ENCODE peak calls at places on chromosomes 6 and 20, in six cellular contexts. L, G, A, X, W and V are unnamed samples.

GRCh38 chr6:169337881-169338445 is 84.3 kb upstream of the THBS2 start:
- DNase-seq in A (peak), L (no peak), X (no peak), G (no peak), W (no peak), V (no peak)

GRCh38 chr20:49835031-49835430 is 22.4 kb downstream of the SLC9A8 start:
- DNase-seq in X (no peak), G (no peak), W (no peak), A (no peak), L (peak), V (no peak)

GRCh38 chr6:154703094-154703493 is 30.1 kb upstream of the SCAF8 start:
- DNase-seq in A (no peak), W (no peak), G (no peak), X (no peak), L (no peak), V (no peak)

GRCh38 chr20:34302312-34302722 is 838 bp downstream of the AHCY start:
- DNase-seq in G (no peak), W (peak), A (no peak), X (no peak), L (no peak), V (no peak)

GRCh38 chr6:24489881-24490280 is 503 bp upstream of the GPLD1 start:
- DNase-seq in A (no peak), X (no peak), W (no peak), G (no peak), L (no peak), V (no peak)

GRCh38 chr20:63071541-63072181 is 64.9 kb upstream of the BHLHE23 start:
- DNase-seq in W (peak), X (no peak), A (no peak), G (peak), L (peak), V (peak)

GRCh38 chr6:25706314-25707014 is 48.1 kb upstream of the SLC17A4 start:
- DNase-seq in X (no peak), L (peak), A (no peak), G (no peak), W (no peak), V (no peak)

GRCh38 chr6:134190883-134191282 is 127.0 kb downstream of the SGK1 start:
- DNase-seq in X (no peak), W (no peak), G (no peak), L (no peak), A (no peak), V (no peak)

GRCh38 chr20:58810116-58810878 is 40.4 kb downstream of the GNAS-AS1 start:
- DNase-seq in G (no peak), A (no peak), X (peak), L (no peak), W (no peak), V (no peak)

GRCh38 chr6:108736832-108737231 is 111.4 kb upstream of the ARMC2 start:
- DNase-seq in W (peak), L (no peak), G (no peak), X (peak), A (no peak), V (peak)

GRCh38 chr20:59123011-59123676 is 40.5 kb upstream of the ZNF831 start:
- DNase-seq in G (no peak), W (no peak), A (no peak), L (no peak), X (no peak), V (no peak)

GRCh38 chr6:144064402-144064830 is 31.0 kb downstream of the SF3B5 start:
- DNase-seq in L (no peak), X (no peak), W (peak), A (no peak), G (peak), V (no peak)

GRCh38 chr6:90983462-90983861 is 396.6 kb upstream of the MAP3K7 start:
- DNase-seq in A (no peak), G (no peak), X (no peak), W (no peak), L (no peak), V (no peak)

GRCh38 chr20:57685134-57685851 is 24.5 kb downstream of the PMEPA1 start:
- DNase-seq in W (no peak), L (peak), X (no peak), A (no peak), G (no peak), V (no peak)

GRCh38 chr20:25394276-25394675 is 3.6 kb upstream of the ABHD12 start:
- DNase-seq in A (no peak), W (no peak), X (no peak), G (no peak), L (no peak), V (no peak)

GRCh38 chr6:26312501-26313390 is 52.3 kb upstream of the BTN3A2 start:
- DNase-seq in G (peak), L (peak), X (peak), W (peak), A (peak), V (no peak)

GRCh38 chr20:59074456-59074855 is 31.9 kb upstream of the PRELID3B start:
- DNase-seq in W (no peak), G (no peak), A (no peak), L (no peak), X (no peak), V (no peak)

GRCh38 chr6:884570-884969 is 191.6 kb upstream of the EXOC2 start:
- DNase-seq in X (no peak), W (no peak), L (no peak), A (no peak), G (no peak), V (no peak)

GRCh38 chr6:13103169-13103568 is 225.2 kb downstream of the TBC1D7 start:
- DNase-seq in G (no peak), L (no peak), X (no peak), W (no peak), A (no peak), V (no peak)

GRCh38 chr6:64985726-64986125 is 721.3 kb downstream of the EYS start:
- DNase-seq in G (no peak), W (no peak), L (no peak), X (no peak), A (no peak), V (no peak)

GRCh38 chr6:139068846-139069245 is 40.3 kb downstream of the ABRACL start:
- DNase-seq in X (no peak), L (no peak), G (no peak), W (no peak), A (no peak), V (no peak)

GRCh38 chr6:82033631-82034211 is 213.8 kb downstream of the IBTK start:
- DNase-seq in X (no peak), A (no peak), L (no peak), G (peak), W (no peak), V (no peak)

GRCh38 chr20:24578605-24579004 is 109.2 kb downstream of the SYNDIG1 start:
- DNase-seq in A (peak), G (no peak), L (no peak), X (no peak), W (no peak), V (no peak)

GRCh38 chr20:48672324-48672723 is 155.5 kb downstream of the PREX1 start:
- DNase-seq in G (no peak), L (no peak), W (no peak), X (no peak), A (no peak), V (no peak)

GRCh38 chr20:9087531-9088217 is 18.8 kb downstream of the PLCB4 start:
- DNase-seq in G (no peak), X (no peak), A (no peak), L (peak), W (no peak), V (no peak)

GRCh38 chr6:25576920-25577319 is 75.1 kb upstream of the SCGN start:
- DNase-seq in L (no peak), X (no peak), G (no peak), A (no peak), W (no peak), V (no peak)

GRCh38 chr6:153140299-153140698 is 9.2 kb upstream of the RGS17 start:
- DNase-seq in A (no peak), W (no peak), X (no peak), L (peak), G (no peak), V (no peak)

GRCh38 chr6:158655569-158656450 is 6.0 kb downstream of the SYTL3 start:
- DNase-seq in W (no peak), L (no peak), A (peak), G (no peak), X (no peak), V (no peak)

GRCh38 chr20:434661-435419 is 26.7 kb downstream of the RBCK1 start:
- DNase-seq in L (no peak), G (no peak), W (no peak), X (no peak), A (no peak), V (no peak)

GRCh38 chr6:112311950-112312547 is 35.1 kb upstream of the RFPL4B start:
- DNase-seq in G (no peak), W (peak), L (peak), A (no peak), X (no peak), V (peak)

GRCh38 chr20:37395921-37396519 is 50.1 kb downstream of the SRC start:
- DNase-seq in L (peak), G (no peak), A (no peak), W (no peak), X (no peak), V (no peak)

GRCh38 chr6:166010136-166010535 is 157.5 kb downstream of the TBXT start:
- DNase-seq in W (no peak), A (peak), L (no peak), X (no peak), G (no peak), V (no peak)

GRCh38 chr6:3808759-3809514 is 40.2 kb upstream of the FAM50B start:
- DNase-seq in G (peak), W (no peak), X (peak), A (no peak), L (no peak), V (peak)

GRCh38 chr6:125597411-125598253 is 151.8 kb upstream of the HEY2 start:
- DNase-seq in G (no peak), L (no peak), X (no peak), A (no peak), W (no peak), V (no peak)

GRCh38 chr20:33788351-33789049 is 22.6 kb upstream of the CHMP4B start:
- DNase-seq in X (no peak), W (no peak), L (no peak), G (no peak), A (no peak), V (no peak)

GRCh38 chr20:23231561-23232218 is 118.9 kb upstream of the NXT1 start:
- DNase-seq in W (no peak), A (peak), L (no peak), G (no peak), X (no peak), V (no peak)

GRCh38 chr20:16661738-16662137 is 68.1 kb upstream of the SNRPB2 start:
- DNase-seq in X (no peak), A (no peak), W (no peak), G (no peak), L (no peak), V (no peak)

GRCh38 chr6:169639653-169640278 is 62.1 kb downstream of the WDR27 start:
- DNase-seq in X (no peak), L (no peak), W (no peak), G (no peak), A (peak), V (no peak)

DNA sequence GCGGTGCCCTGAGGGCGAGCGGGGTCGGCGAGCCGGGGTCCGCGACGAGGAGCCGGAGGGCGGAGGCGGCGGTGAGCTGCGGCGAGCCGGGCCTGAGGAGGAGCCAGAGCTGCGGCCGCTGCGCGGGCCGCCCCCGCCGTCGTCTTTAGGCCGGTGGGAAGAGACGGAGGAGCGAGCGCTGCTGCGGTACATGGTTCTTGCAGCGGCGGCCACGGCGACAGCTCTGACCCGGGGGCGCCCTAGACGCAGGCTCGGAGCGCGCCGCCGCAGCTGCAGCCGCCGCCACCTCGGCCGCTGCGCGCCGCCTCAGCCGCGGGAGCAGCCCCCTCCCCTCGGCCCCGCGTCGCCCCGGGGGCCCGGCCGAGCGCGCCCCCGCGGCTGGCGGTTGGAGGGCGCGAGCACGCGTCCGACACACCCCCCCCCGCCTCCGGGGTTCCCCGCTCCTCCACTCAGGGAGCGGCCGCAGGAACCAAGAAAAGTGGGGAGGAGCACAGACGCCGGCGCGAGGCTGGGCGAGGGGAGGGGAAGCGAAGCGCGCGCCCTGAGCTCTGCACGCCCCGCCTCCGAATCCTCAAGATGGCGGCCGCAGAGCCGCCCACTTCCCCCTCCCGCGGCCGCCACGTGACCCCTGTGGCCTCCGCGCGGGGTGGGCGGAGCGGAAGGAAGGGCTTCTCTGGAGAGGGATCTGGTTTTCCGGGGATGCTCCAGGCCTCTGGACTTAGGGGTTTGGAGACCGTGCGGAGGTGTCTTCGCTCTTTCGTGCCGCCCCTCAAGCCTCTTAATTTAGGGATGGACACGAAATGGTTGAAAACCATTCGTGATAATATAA is at the start of gene ZNF318:
- DNase-seq in A (peak), W (peak), L (peak), G (peak), X (peak), V (peak)
- TF ChIP-seq POLR2AphosphoS5 in A (peak), W (peak), L (peak), G (peak), X (peak), V (peak)

DNA sequence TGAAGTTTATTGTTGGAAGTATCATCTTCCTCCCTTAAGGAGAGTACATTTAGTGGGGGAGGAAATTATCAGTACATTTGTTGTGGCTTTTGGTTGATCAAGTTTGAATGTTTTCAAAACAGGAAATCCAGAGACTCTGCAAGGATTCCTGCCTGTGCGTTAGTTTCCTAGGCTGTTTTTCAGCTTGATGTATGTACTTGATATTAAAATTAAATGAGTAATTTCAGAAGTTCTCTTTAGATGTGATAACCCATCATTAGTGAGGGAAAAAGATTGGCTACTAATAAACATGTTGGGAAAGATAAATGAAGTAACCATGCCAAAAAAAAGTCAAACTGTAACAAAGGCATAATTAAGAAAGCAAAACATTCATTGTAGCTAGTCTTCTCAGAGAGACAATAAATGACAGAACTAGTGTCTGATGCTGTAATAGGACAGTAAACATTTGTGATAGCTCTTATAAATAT is 88.0 kb upstream of the TULP1 start:
- DNase-seq in G (no peak), W (no peak), A (no peak), L (no peak), X (no peak), V (no peak)
- TF ChIP-seq POLR2AphosphoS5 in G (peak), W (no peak), A (no peak), L (no peak), X (no peak), V (no peak)

GRCh38 chr6:147735924-147736323 is 227.4 kb downstream of the SAMD5 start:
- DNase-seq in W (no peak), G (no peak), A (no peak), X (no peak), L (no peak), V (no peak)
- TF ChIP-seq POLR2AphosphoS5 in W (no peak), G (no peak), A (no peak), X (no peak), L (no peak), V (no peak)

DNA sequence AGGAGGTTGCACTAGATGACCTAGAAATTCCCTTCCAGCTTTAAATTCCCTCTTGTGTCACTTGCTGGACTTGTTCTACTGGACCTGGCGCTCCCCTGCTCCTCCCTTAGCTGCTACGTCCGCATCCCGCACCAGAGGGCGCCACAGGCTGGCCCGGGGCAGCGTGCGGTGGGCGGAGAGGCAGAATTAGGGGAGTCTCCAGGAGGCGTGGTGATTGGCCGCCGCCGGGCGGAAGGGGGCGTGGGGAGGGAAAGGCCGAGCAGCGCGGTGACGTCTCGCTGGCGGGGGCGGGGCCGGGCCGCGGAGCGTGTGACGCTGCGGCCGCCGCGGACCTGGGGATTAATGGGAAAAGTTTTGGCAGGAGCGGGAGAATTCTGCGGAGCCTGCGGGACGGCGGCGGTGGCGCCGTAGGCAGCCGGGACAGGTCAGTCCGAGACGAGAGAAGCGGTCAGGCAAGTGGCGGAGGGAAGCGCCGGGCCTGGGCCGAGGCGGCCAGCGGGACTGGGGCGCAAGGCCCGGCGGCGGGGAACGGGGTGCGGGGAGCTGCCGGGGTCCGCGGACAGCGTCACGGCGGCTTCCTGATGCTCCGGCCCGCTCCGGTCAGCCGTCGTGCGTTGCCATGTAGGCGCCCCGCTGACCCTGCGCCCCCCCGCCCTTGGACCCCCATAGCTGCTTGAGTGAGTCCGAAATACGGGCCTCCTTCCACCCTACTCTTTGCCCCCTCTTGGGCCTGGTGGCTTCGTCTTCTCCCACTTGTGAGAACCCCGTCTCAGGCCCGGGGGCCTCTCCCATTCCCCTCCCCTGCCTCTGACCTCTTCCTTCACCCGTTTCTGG is at the start of gene PPARD:
- DNase-seq in X (peak), G (peak), A (peak), L (peak), W (peak), V (peak)
- TF ChIP-seq POLR2AphosphoS5 in X (peak), G (peak), A (peak), L (no peak), W (peak), V (no peak)

GRCh38 chr6:11374036-11375010 is 141.9 kb upstream of the NEDD9 start:
- DNase-seq in X (no peak), W (no peak), A (no peak), L (no peak), G (no peak), V (no peak)
- TF ChIP-seq POLR2AphosphoS5 in X (no peak), W (no peak), A (no peak), L (no peak), G (no peak), V (no peak)